ENCODE peak calls at places on chromosome 11, in five cellular contexts. One of them, this sample, is unnamed.

GRCh38 chr11:44753965-44754645 is 27.3 kb downstream of the TSPAN18 start:
- DNase-seq in H9: peak; percentile 48
- DNase-seq in H1: no peak
- DNase-seq in mesenchymal stem cell: no peak
- DNase-seq in IMR-90: no peak
- DNase-seq in this sample: no peak

GRCh38 chr11:63951779-63952536 is 13.2 kb downstream of the NAA40 start:
- DNase-seq in H1: no peak
- DNase-seq in IMR-90: no peak
- DNase-seq in H9: no peak
- DNase-seq in mesenchymal stem cell: peak; percentile 39
- DNase-seq in this sample: no peak

GRCh38 chr11:2803186-2804057 is 82.2 kb downstream of the CDKN1C start:
- DNase-seq in H1: peak; percentile 46
- DNase-seq in H9: peak; percentile 27
- DNase-seq in IMR-90: no peak
- DNase-seq in mesenchymal stem cell: no peak
- DNase-seq in this sample: no peak

GRCh38 chr11:45176996-45177395 is 30.6 kb downstream of the PRDM11 start:
- DNase-seq in H1: no peak
- DNase-seq in IMR-90: no peak
- DNase-seq in H9: no peak
- DNase-seq in mesenchymal stem cell: no peak
- DNase-seq in this sample: no peak

GRCh38 chr11:42043312-42043711 is 583.9 kb upstream of the LRRC4C start:
- DNase-seq in mesenchymal stem cell: no peak
- DNase-seq in H9: no peak
- DNase-seq in IMR-90: no peak
- DNase-seq in H1: no peak
- DNase-seq in this sample: no peak

GRCh38 chr11:100980156-100980555 is 149.5 kb downstream of the PGR start:
- DNase-seq in H9: no peak
- DNase-seq in mesenchymal stem cell: no peak
- DNase-seq in H1: no peak
- DNase-seq in IMR-90: peak; percentile 13
- DNase-seq in this sample: no peak

GRCh38 chr11:12496181-12497025 is 119.0 kb downstream of the PARVA start:
- DNase-seq in IMR-90: peak; percentile 40
- DNase-seq in mesenchymal stem cell: peak; percentile 28
- DNase-seq in H9: peak; percentile 41
- DNase-seq in H1: peak; percentile 33
- DNase-seq in this sample: no peak

GRCh38 chr11:59556883-59557205 is 45.5 kb downstream of the OR4D9 start:
- DNase-seq in IMR-90: no peak
- DNase-seq in H1: no peak
- DNase-seq in H9: peak; percentile 40
- DNase-seq in mesenchymal stem cell: peak; percentile 85
- DNase-seq in this sample: no peak

GRCh38 chr11:73311394-73311869 is 3.4 kb downstream of the ARHGEF17 start:
- DNase-seq in mesenchymal stem cell: no peak
- DNase-seq in H1: no peak
- DNase-seq in H9: no peak
- DNase-seq in IMR-90: no peak
- DNase-seq in this sample: no peak

GRCh38 chr11:114478768-114479167 is 39.5 kb downstream of the REXO2 start:
- DNase-seq in IMR-90: no peak
- DNase-seq in H1: no peak
- DNase-seq in mesenchymal stem cell: peak; percentile 66
- DNase-seq in H9: peak; percentile 41
- DNase-seq in this sample: no peak

GRCh38 chr11:117610045-117610444 is 187.0 kb downstream of the DSCAML1 start:
- DNase-seq in H1: no peak
- DNase-seq in mesenchymal stem cell: no peak
- DNase-seq in IMR-90: peak; percentile 51
- DNase-seq in H9: no peak
- DNase-seq in this sample: no peak

GRCh38 chr11:117070016-117070415 is 28.2 kb downstream of the SIK3 start:
- DNase-seq in mesenchymal stem cell: peak; percentile 41
- DNase-seq in IMR-90: peak; percentile 24
- DNase-seq in H1: no peak
- DNase-seq in H9: no peak
- DNase-seq in this sample: no peak

GRCh38 chr11:102453286-102453797 is 777 bp upstream of the TMEM123 start:
- DNase-seq in H9: peak; percentile 38
- DNase-seq in IMR-90: no peak
- DNase-seq in H1: no peak
- DNase-seq in mesenchymal stem cell: no peak
- DNase-seq in this sample: no peak

GRCh38 chr11:20647976-20648565 is 21.3 kb upstream of the NELL1 start:
- DNase-seq in H1: peak; percentile 79
- DNase-seq in H9: peak; percentile 49
- DNase-seq in mesenchymal stem cell: peak; percentile 46
- DNase-seq in IMR-90: peak; percentile 33
- DNase-seq in this sample: peak; percentile 76

GRCh38 chr11:63612181-63612580 is 2.1 kb downstream of the PLAAT3 start:
- DNase-seq in H9: no peak
- DNase-seq in H1: no peak
- DNase-seq in mesenchymal stem cell: no peak
- DNase-seq in IMR-90: no peak
- DNase-seq in this sample: no peak

GRCh38 chr11:60870276-60870675 is 2.9 kb downstream of the ZP1 start:
- DNase-seq in mesenchymal stem cell: no peak
- DNase-seq in H9: no peak
- DNase-seq in H1: no peak
- DNase-seq in IMR-90: no peak
- DNase-seq in this sample: no peak

GRCh38 chr11:94599510-94599909 is 32.3 kb downstream of the PIWIL4 start:
- DNase-seq in mesenchymal stem cell: no peak
- DNase-seq in H1: no peak
- DNase-seq in IMR-90: no peak
- DNase-seq in H9: no peak
- DNase-seq in this sample: no peak

GRCh38 chr11:66529655-66530054 is 16.2 kb downstream of the ZDHHC24 start:
- DNase-seq in H1: no peak
- DNase-seq in H9: no peak
- DNase-seq in mesenchymal stem cell: no peak
- DNase-seq in IMR-90: no peak
- DNase-seq in this sample: no peak

GRCh38 chr11:66530927-66531722 is 14.7 kb downstream of the ZDHHC24 start:
- DNase-seq in H9: no peak
- DNase-seq in IMR-90: no peak
- DNase-seq in H1: no peak
- DNase-seq in mesenchymal stem cell: no peak
- DNase-seq in this sample: no peak

GRCh38 chr11:66524304-66525040 is 14.0 kb downstream of the BBS1 start:
- DNase-seq in IMR-90: no peak
- DNase-seq in mesenchymal stem cell: no peak
- DNase-seq in H1: no peak
- DNase-seq in H9: no peak
- DNase-seq in this sample: no peak

GRCh38 chr11:66531841-66532240 is 14.0 kb downstream of the ZDHHC24 start:
- DNase-seq in mesenchymal stem cell: no peak
- DNase-seq in H9: no peak
- DNase-seq in H1: no peak
- DNase-seq in IMR-90: no peak
- DNase-seq in this sample: no peak

GRCh38 chr11:66529069-66529468 is 16.8 kb downstream of the ZDHHC24 start:
- DNase-seq in H9: peak; percentile 60
- DNase-seq in H1: no peak
- DNase-seq in IMR-90: no peak
- DNase-seq in mesenchymal stem cell: no peak
- DNase-seq in this sample: no peak
- H4K91ac ChIP-seq in H9: no peak overlapping the region
- H4K91ac ChIP-seq in H1: no peak overlapping the region
- H4K91ac ChIP-seq in IMR-90: no peak overlapping the region
- H4K91ac ChIP-seq in mesenchymal stem cell: no peak overlapping the region
- H4K91ac ChIP-seq in this sample: no peak overlapping the region

GRCh38 chr11:106461148-106461547 is 383.7 kb downstream of the AASDHPPT start:
- DNase-seq in IMR-90: no peak
- DNase-seq in mesenchymal stem cell: no peak
- DNase-seq in H9: no peak
- DNase-seq in H1: no peak
- DNase-seq in this sample: no peak

GRCh38 chr11:106463154-106463553 is 385.7 kb downstream of the AASDHPPT start:
- DNase-seq in H9: no peak
- DNase-seq in H1: no peak
- DNase-seq in mesenchymal stem cell: no peak
- DNase-seq in IMR-90: no peak
- DNase-seq in this sample: no peak

GRCh38 chr11:106463796-106464201 is 386.3 kb downstream of the AASDHPPT start:
- DNase-seq in H1: no peak
- DNase-seq in mesenchymal stem cell: peak; percentile 75
- DNase-seq in IMR-90: peak; percentile 65
- DNase-seq in H9: no peak
- DNase-seq in this sample: no peak

GRCh38 chr11:106464728-106465127 is 387.3 kb downstream of the AASDHPPT start:
- DNase-seq in H9: no peak
- DNase-seq in H1: no peak
- DNase-seq in mesenchymal stem cell: no peak
- DNase-seq in IMR-90: no peak
- DNase-seq in this sample: no peak

GRCh38 chr11:106461839-106462545 is 384.5 kb downstream of the AASDHPPT start:
- DNase-seq in H1: no peak
- DNase-seq in mesenchymal stem cell: no peak
- DNase-seq in H9: no peak
- DNase-seq in IMR-90: no peak
- DNase-seq in this sample: no peak
- H2BK15ac ChIP-seq in H1: no peak overlapping the region
- H2BK15ac ChIP-seq in mesenchymal stem cell: no peak overlapping the region
- H2BK15ac ChIP-seq in H9: no peak overlapping the region
- H2BK15ac ChIP-seq in IMR-90: no peak overlapping the region
- H2BK15ac ChIP-seq in this sample: no peak overlapping the region

GRCh38 chr11:131864205-131864604 is 493.8 kb downstream of the NTM start:
- DNase-seq in H9: no peak
- DNase-seq in IMR-90: no peak
- DNase-seq in H1: no peak
- DNase-seq in mesenchymal stem cell: no peak
- DNase-seq in this sample: no peak
- H4K91ac ChIP-seq in H9: no peak overlapping the region
- H4K91ac ChIP-seq in IMR-90: no peak overlapping the region
- H4K91ac ChIP-seq in H1: no peak overlapping the region
- H4K91ac ChIP-seq in mesenchymal stem cell: no peak overlapping the region
- H4K91ac ChIP-seq in this sample: no peak overlapping the region

GRCh38 chr11:83662494-83662893 is 376.3 kb upstream of the CCDC90B start:
- DNase-seq in H9: no peak
- DNase-seq in IMR-90: no peak
- DNase-seq in H1: no peak
- DNase-seq in mesenchymal stem cell: no peak
- DNase-seq in this sample: no peak

GRCh38 chr11:83666149-83666548 is 380.0 kb upstream of the CCDC90B start:
- DNase-seq in mesenchymal stem cell: no peak
- DNase-seq in H9: no peak
- DNase-seq in H1: no peak
- DNase-seq in IMR-90: no peak
- DNase-seq in this sample: no peak

GRCh38 chr11:83661491-83662350 is 375.6 kb upstream of the CCDC90B start:
- DNase-seq in H9: no peak
- DNase-seq in IMR-90: no peak
- DNase-seq in mesenchymal stem cell: no peak
- DNase-seq in H1: no peak
- DNase-seq in this sample: no peak

GRCh38 chr11:83663984-83664383 is 377.8 kb upstream of the CCDC90B start:
- DNase-seq in IMR-90: no peak
- DNase-seq in H1: no peak
- DNase-seq in mesenchymal stem cell: no peak
- DNase-seq in H9: no peak
- DNase-seq in this sample: no peak

DNA sequence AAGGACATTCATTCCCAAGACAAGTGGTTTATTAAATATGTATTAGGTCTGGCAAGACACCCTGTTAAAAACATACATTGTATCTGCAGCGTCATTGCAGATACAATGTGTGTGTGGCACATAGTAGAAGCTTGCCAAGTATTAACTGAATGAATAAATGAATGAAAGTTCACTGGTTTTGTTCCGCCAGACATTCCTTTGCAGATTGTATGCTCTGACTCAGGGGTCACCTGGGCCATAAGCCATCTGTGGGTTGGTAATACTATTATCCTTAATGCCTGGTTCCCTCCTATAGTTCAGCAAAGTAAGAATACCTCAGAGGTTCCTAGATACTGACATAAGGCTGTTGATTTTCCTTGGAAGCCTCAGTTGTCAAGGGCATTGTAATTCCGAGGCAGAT is 377.3 kb upstream of the CCDC90B start:
- DNase-seq in IMR-90: peak; percentile 5
- DNase-seq in H1: no peak
- DNase-seq in mesenchymal stem cell: no peak
- DNase-seq in H9: no peak
- DNase-seq in this sample: no peak
- H2BK15ac ChIP-seq in IMR-90: no peak overlapping the region
- H2BK15ac ChIP-seq in H1: no peak overlapping the region
- H2BK15ac ChIP-seq in mesenchymal stem cell: no peak overlapping the region
- H2BK15ac ChIP-seq in H9: no peak overlapping the region
- H2BK15ac ChIP-seq in this sample: no peak overlapping the region

GRCh38 chr11:1239596-1240205 is 16.8 kb downstream of the MUC5B start:
- DNase-seq in IMR-90: no peak
- DNase-seq in mesenchymal stem cell: no peak
- DNase-seq in H9: no peak
- DNase-seq in H1: no peak
- DNase-seq in this sample: no peak
- H4K91ac ChIP-seq in IMR-90: no peak overlapping the region
- H4K91ac ChIP-seq in mesenchymal stem cell: no peak overlapping the region
- H4K91ac ChIP-seq in H9: no peak overlapping the region
- H4K91ac ChIP-seq in H1: no peak overlapping the region
- H4K91ac ChIP-seq in this sample: no peak overlapping the region

GRCh38 chr11:86179646-86180064 is 64.9 kb upstream of the EED start:
- DNase-seq in IMR-90: no peak
- DNase-seq in H1: no peak
- DNase-seq in mesenchymal stem cell: no peak
- DNase-seq in H9: no peak
- DNase-seq in this sample: no peak
- H2BK15ac ChIP-seq in IMR-90: no peak overlapping the region
- H2BK15ac ChIP-seq in H1: no peak overlapping the region
- H2BK15ac ChIP-seq in mesenchymal stem cell: no peak overlapping the region
- H2BK15ac ChIP-seq in H9: no peak overlapping the region
- H2BK15ac ChIP-seq in this sample: no peak overlapping the region

DNA sequence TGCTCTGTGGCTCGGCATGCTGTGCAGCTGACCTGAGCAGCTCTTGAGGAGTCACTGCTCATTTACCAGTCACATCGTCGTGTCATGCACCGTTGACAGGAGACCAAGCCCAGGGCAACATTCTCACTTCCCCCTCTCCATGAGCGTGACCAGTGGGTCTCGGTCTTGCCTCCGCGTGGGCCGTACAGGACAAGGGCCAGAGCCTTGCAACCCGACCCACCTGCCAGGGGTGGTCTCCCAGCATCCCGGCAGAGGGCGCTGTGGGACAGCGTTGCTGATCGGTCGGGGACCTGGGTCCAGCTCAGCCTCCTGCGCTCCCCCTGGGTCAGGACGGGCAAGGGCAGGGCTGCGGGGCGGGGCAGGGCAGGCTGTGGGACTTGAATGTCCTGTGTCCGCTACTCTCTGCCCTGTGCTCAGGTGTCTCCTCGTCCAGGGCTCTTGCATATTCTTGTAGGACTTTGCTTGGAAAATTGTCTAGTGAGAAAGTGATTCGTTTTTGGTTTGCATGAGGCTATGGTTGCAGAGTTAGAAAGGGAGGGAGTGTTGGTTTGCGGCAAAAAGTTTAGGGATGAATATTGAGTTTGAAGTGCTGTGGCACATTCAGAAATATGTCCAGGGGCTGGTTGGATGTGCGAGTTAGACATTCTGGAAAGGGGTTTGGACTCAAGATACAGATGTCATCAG is 16.2 kb downstream of the EIF4G2 start:
- DNase-seq in mesenchymal stem cell: peak; percentile 76
- DNase-seq in H9: peak; percentile 96
- DNase-seq in IMR-90: peak; percentile 62
- DNase-seq in H1: peak; percentile 99
- DNase-seq in this sample: peak; percentile 83
- H4K91ac ChIP-seq in mesenchymal stem cell: no peak overlapping the region
- H4K91ac ChIP-seq in H9: no peak overlapping the region
- H4K91ac ChIP-seq in IMR-90: no peak overlapping the region
- H4K91ac ChIP-seq in H1: peak overlapping the region; percentile 70
- H4K91ac ChIP-seq in this sample: no peak overlapping the region